ENCODE peak calls at places on chromosomes 6 and 20, in seven cellular contexts. P is OCI-LY7; G is naive thymus-derived CD4-positive, alpha-beta T cell; B is left lung; H is CD4-positive, CD25-positive, alpha-beta regulatory T cell; V is CD8-positive, alpha-beta T cell; R is CD8-positive, alpha-beta memory T cell. A is an unnamed sample. For H3K9me3, the result is how much of the 10 kb centered on the place peaks cover.

GRCh38 chr6:35139924-35140524 is 1.1 kb downstream of the TCP11 start:
- DNase-seq in R (peak), G (no peak), H (peak), B (no peak), P (peak), V (peak), A (no peak)

GRCh38 chr6:21594427-21595264 is 1.1 kb downstream of the SOX4 start:
- DNase-seq in P (peak), B (peak), V (peak), R (peak), G (peak), H (peak), A (peak)

GRCh38 chr20:59559863-59560262 is 44.5 kb upstream of the PHACTR3 start:
- DNase-seq in H (no peak), B (no peak), R (no peak), P (no peak), G (no peak), V (no peak), A (no peak)

GRCh38 chr6:111844376-111844775 is 28.9 kb downstream of the FYN start:
- DNase-seq in H (no peak), B (no peak), P (no peak), R (no peak), G (no peak), V (no peak), A (no peak)

GRCh38 chr20:37729909-37730308 is 36.1 kb downstream of the CTNNBL1 start:
- DNase-seq in V (no peak), G (no peak), B (no peak), H (no peak), P (no peak), R (no peak), A (no peak)

GRCh38 chr6:25652007-25652515 is at the start of gene SCGN:
- DNase-seq in V (peak), P (no peak), G (peak), B (peak), R (no peak), H (peak), A (no peak)

GRCh38 chr6:143451531-143451930 is 926 bp downstream of the PEX3 start:
- DNase-seq in V (no peak), P (no peak), B (no peak), H (no peak), G (no peak), R (no peak), A (no peak)

GRCh38 chr20:16761305-16761829 is 13.2 kb downstream of the OTOR start:
- DNase-seq in B (no peak), G (peak), R (peak), V (peak), H (peak), P (peak), A (no peak)

GRCh38 chr6:170039156-170040114 is 251.4 kb downstream of the DLL1 start:
- DNase-seq in R (no peak), G (no peak), P (no peak), B (no peak), V (no peak), H (no peak), A (no peak)

GRCh38 chr20:54133434-54134427 is 40.1 kb downstream of the CYP24A1 start:
- DNase-seq in B (no peak), P (no peak), V (no peak), G (no peak), R (no peak), H (no peak), A (no peak)

GRCh38 chr20:7624886-7625285 is 315.4 kb downstream of the HAO1 start:
- DNase-seq in R (no peak), P (no peak), B (no peak), G (no peak), V (no peak), H (no peak), A (no peak)

GRCh38 chr6:116764961-116765841 is at the start of gene FAM162B:
- DNase-seq in B (peak), V (no peak), G (no peak), R (no peak), P (no peak), H (peak), A (no peak)

GRCh38 chr20:60467771-60468170 is 509.5 kb downstream of the CDH26 start:
- DNase-seq in R (no peak), V (no peak), P (no peak), H (no peak), B (no peak), G (no peak), A (no peak)

GRCh38 chr6:122609881-122610689 is at the start of gene PKIB:
- DNase-seq in V (peak), H (peak), R (peak), P (no peak), G (peak), B (peak), A (peak)

GRCh38 chr20:45163071-45163803 is 11.5 kb upstream of the PI3 start:
- DNase-seq in G (no peak), H (no peak), P (no peak), B (no peak), V (no peak), R (no peak), A (no peak)

GRCh38 chr20:45164906-45165305 is 9.8 kb upstream of the PI3 start:
- DNase-seq in V (no peak), P (no peak), R (no peak), G (no peak), B (no peak), H (no peak), A (no peak)
- H3K9me3 ChIP-seq in V (under half), P (under half), R (under half), G (under half), B (under half), H (under half), A (under half)

GRCh38 chr6:106064103-106064502 is 22.0 kb upstream of the PRDM1 start:
- DNase-seq in B (no peak), H (no peak), V (no peak), P (no peak), R (no peak), G (no peak), A (no peak)
- H3K9me3 ChIP-seq in B (under half), H (under half), V (under half), P (under half), R (under half), G (under half), A (under half)

DNA sequence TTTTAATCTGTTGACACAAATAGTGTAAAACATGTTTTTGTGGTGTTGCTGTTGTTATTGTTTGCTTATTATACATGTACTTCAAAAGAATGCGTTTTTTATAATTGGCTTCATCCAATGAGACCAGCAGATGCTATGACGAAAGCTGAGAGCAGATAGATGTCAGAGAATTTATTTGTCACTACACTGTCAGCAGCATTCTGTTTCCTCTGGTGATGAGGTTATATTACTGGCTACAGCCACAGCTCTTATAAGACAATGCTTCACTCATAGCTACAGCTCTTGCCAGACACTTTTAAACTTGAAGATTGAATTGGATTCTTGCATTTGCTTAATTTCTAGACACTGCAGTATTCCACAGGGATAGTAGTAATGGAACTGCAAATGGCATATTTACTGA is 860.5 kb downstream of the TBC1D32 start:
- DNase-seq in G (no peak), B (no peak), R (no peak), V (no peak), H (no peak), P (no peak), A (no peak)
- H3K9me3 ChIP-seq in G (under half), B (under half), R (under half), V (under half), H (under half), P (under half), A (under half)

GRCh38 chr6:168638497-168639072 is 197.6 kb downstream of the SMOC2 start:
- DNase-seq in B (no peak), G (no peak), V (no peak), H (no peak), R (no peak), P (no peak), A (no peak)
- H3K9me3 ChIP-seq in B (under half), G (under half), V (under half), H (under half), R (under half), P (under half), A (under half)

DNA sequence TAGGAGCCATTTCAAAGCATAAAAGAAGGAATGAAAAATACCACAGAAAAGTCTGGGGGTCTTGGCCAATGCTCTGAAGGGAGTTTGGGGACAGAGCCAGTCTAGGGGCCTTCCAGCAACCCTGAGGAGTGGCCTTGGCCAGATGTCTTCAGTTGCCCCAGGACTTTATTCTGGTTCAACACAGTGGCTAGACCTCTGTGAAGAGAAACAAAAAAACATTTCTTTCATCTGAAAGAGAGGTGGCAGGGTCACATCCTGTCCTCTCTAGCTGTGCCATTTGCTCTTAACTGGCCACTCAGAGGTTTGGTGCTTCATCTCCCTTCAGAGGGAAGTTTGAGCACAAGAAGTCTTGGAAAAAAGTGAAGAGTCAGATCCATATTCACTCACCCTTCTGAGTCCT is 660.2 kb upstream of the GJE1 start:
- DNase-seq in R (no peak), V (no peak), P (no peak), B (no peak), G (no peak), H (no peak), A (no peak)
- H3K9me3 ChIP-seq in R (under half), V (under half), P (under half), B (under half), G (under half), H (under half), A (under half)

DNA sequence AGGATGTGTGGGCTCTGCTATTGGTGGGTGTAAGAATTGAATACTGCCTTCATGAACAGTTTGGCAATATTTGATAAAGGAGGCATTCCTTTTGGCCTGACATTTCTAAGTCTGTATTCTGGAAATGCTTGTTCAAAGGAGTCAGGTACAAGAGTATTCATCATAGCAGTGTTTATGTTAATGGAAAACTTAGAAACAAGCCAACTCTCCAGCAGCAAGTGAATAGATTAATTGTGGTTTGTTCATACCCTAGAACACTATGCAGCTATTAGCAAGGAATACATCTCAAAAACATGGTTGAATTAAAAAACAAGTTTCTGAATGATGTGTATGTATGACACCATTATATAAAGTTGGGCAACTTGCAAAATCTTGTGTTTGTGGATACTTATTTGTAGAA is 195.8 kb downstream of the ZFAND3 start:
- DNase-seq in V (no peak), H (no peak), R (no peak), B (no peak), P (no peak), G (no peak), A (no peak)
- H3K9me3 ChIP-seq in V (under half), H (under half), R (under half), B (under half), P (under half), G (under half), A (under half)

DNA sequence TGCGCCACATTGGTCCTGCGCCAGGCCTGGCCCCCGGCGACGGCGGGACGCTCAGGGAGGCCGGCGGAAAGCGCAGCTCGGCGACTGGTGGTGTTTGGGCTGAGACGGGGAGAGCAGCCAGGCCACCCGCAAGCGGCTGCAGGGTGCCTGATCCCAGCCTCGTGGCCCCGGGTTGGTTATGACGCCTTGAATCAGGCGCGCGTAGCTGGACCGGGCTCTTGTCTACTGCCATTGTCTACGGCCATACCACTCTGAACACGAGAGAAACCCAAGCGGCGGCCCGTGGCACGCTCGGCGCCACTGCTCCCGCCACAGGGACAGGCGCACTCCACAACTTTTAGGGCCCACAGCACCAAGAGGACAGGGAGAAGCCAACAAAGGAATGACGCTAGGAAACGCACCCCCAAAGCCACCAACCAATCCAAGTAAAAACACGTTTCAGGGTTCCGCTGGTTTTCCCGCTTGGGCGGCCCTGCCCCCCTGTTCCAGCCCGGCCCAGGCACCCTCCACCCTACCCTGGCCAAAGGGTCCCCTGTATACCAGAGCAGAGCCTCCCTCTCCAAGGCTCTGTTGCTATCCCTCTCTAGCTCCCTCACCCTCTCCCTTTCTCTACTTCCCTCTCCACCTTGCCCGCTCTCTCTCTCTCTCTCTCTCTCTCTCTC is 1849.3 kb upstream of the DEFB115 start:
- DNase-seq in P (no peak), R (no peak), H (no peak), G (no peak), B (peak), V (no peak), A (no peak)
- H3K9me3 ChIP-seq in P (under half), R (under half), H (under half), G (under half), B (under half), V (under half), A (under half)

GRCh38 chr6:344816-345340 is 46.7 kb upstream of the IRF4 start:
- DNase-seq in G (no peak), B (peak), V (no peak), P (no peak), R (no peak), H (no peak), A (no peak)

GRCh38 chr6:345747-346388 is 45.7 kb upstream of the IRF4 start:
- DNase-seq in P (no peak), G (no peak), R (no peak), B (peak), H (no peak), V (no peak), A (no peak)

GRCh38 chr6:347951-348859 is 43.3 kb upstream of the IRF4 start:
- DNase-seq in R (no peak), B (no peak), P (no peak), G (no peak), V (no peak), H (no peak), A (no peak)

GRCh38 chr6:347232-347631 is 44.3 kb upstream of the IRF4 start:
- DNase-seq in B (no peak), G (no peak), R (no peak), V (no peak), P (peak), H (no peak), A (no peak)

DNA sequence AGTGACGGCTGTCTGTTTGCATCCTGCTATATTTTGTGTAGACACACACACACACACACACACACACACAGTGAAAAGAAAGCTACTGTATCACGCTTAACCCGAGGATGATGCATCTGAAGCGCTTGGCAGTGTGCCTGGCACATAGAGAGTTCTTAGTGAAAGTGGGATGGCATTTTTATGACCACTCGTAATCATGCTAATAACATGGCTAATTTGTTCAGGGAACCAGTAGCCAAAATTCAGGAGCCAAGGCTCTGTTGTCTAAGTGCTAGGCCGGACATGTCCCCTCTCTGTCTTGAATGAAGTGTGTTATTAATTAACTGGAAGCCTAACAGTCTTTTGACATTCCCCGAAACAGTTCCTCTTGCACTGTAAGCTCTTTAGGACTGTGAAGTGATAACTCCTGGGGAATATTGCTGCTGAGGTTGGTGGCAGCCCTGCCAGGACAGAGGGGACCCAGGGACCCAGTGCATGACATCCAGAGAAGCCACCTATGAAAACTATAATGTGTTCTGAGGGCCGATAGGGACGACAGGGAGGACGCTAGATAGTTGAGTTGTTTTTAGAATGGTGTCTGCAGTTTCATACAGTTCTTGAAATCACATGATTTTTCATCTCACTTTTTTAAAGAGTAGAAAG is 45.0 kb upstream of the IRF4 start:
- DNase-seq in R (no peak), V (no peak), G (no peak), B (no peak), P (no peak), H (no peak), A (no peak)
- H3K9me3 ChIP-seq in R (under half), V (under half), G (under half), B (under half), P (under half), H (under half), A (under half)

DNA sequence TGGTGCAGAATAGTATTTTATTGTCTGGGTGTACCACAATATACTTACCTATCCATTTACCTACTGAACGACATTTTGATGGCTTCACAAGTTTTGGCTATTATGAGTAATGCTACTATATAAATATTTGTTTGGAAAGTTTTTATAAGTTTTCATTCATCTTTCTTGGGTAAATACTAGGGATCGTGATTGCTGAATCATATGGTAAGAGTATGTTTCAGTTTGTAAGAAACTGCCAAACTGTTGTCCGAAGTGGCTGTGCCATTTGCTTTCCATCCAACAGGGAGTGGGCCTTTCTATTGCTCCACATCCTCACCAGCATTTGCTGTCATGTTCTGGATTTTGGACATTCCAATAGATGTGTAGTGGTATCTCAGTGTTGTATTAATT is 104.2 kb downstream of the CDYL start:
- DNase-seq in R (no peak), G (no peak), H (no peak), V (no peak), P (no peak), B (no peak), A (no peak)
- H3K9me3 ChIP-seq in R (under half), G (under half), H (under half), V (under half), P (under half), B (under half), A (under half)

A was measured in T-helper 17 cell.